ENCODE peak calls at places on chromosomes 11 and 22, in five cellular contexts. L is glutamatergic neuron; H is amniotic stem cell; O is NCI-H774; I is activated naive CD8-positive, alpha-beta T cell treated with anti-CD3 and anti-CD28 coated beads for 36 hours. B is an unnamed sample.

GRCh38 chr11:96328395-96329010 is 14.5 kb downstream of the MAML2 start:
- DNase-seq in L (no peak), H (no peak), O (no peak), I (no peak), B (no peak)

GRCh38 chr11:35654711-35655110 is 7.9 kb upstream of the TRIM44 start:
- DNase-seq in L (no peak), H (no peak), O (no peak), I (no peak), B (no peak)

GRCh38 chr11:107916671-107917241 is 11.5 kb upstream of the RAB39A start:
- DNase-seq in L (peak), H (no peak), O (no peak), I (peak), B (peak)

GRCh38 chr11:35364101-35364780 is 55.1 kb downstream of the SLC1A2 start:
- DNase-seq in L (no peak), H (peak), O (no peak), I (no peak), B (no peak)

GRCh38 chr11:2089536-2090165 is 49.5 kb downstream of the IGF2 start:
- DNase-seq in L (no peak), H (no peak), O (peak), I (peak), B (peak)

GRCh38 chr11:69664103-69664775 is 10.9 kb downstream of the LTO1 start:
- DNase-seq in L (no peak), H (no peak), O (no peak), I (no peak), B (no peak)

GRCh38 chr11:24478718-24479117 is 18.1 kb upstream of the LUZP2 start:
- DNase-seq in L (no peak), H (no peak), O (no peak), I (no peak), B (no peak)

GRCh38 chr22:49964136-49964492 is 3.5 kb downstream of the PIM3 start:
- DNase-seq in L (no peak), H (no peak), O (no peak), I (no peak), B (peak)